ENCODE peak calls at places on chromosome 17, in four cellular contexts. X, F, G and C are unnamed samples.

GRCh38 chr17:14805348-14805747 is 459.8 kb downstream of the PMP22 start:
- DNase-seq in X (no peak), F (no peak), G (no peak), C (no peak)

GRCh38 chr17:12998461-12998860 is 19.4 kb downstream of the ELAC2 start:
- DNase-seq in X (no peak), F (no peak), G (no peak), C (no peak)

GRCh38 chr17:15513058-15513858 is 45.8 kb upstream of the CDRT4 start:
- DNase-seq in G (no peak), X (no peak), F (no peak), C (no peak)

GRCh38 chr17:57625511-57625910 is 119.6 kb downstream of the CCDC182 start:
- DNase-seq in X (no peak), G (no peak), F (no peak), C (no peak)

GRCh38 chr17:1043601-1044251 is 46.8 kb downstream of the TIMM22 start:
- DNase-seq in G (peak), X (peak), F (no peak), C (no peak)

GRCh38 chr17:35289222-35289621 is 46.4 kb downstream of the SLFN5 start:
- DNase-seq in G (no peak), F (no peak), X (no peak), C (no peak)

GRCh38 chr17:66717680-66718079 is 117.2 kb upstream of the CACNG5 start:
- DNase-seq in G (no peak), X (no peak), F (no peak), C (peak)

GRCh38 chr17:30950669-30951399 is 20.0 kb upstream of the RNF135 start:
- DNase-seq in F (no peak), G (peak), X (peak), C (peak)

GRCh38 chr17:58338907-58339774 is 10.5 kb upstream of the TSPOAP1 start:
- DNase-seq in X (peak), G (no peak), F (no peak), C (peak)